ENCODE peak calls at places on chromosomes 7 and 10, in seven cellular contexts. One of them, this sample, is unnamed.

GRCh38 chr7:17618652-17618974 is 320.2 kb downstream of the AHR start:
- DNase-seq in putamen: no peak
- DNase-seq in T-cell: no peak
- DNase-seq in sciatic nerve: no peak
- DNase-seq in fibroblast of pulmonary artery: no peak
- DNase-seq in non-pigmented ciliary epithelial cell: no peak
- DNase-seq in posterior cingulate gyrus: no peak
- DNase-seq in this sample: no peak

GRCh38 chr10:15395912-15396311 is 24.8 kb upstream of the FAM171A1 start:
- DNase-seq in sciatic nerve: no peak
- DNase-seq in fibroblast of pulmonary artery: no peak
- DNase-seq in posterior cingulate gyrus: no peak
- DNase-seq in non-pigmented ciliary epithelial cell: no peak
- DNase-seq in T-cell: no peak
- DNase-seq in putamen: no peak
- DNase-seq in this sample: no peak

GRCh38 chr7:90933984-90934383 is 330.2 kb upstream of the FZD1 start:
- DNase-seq in sciatic nerve: no peak
- DNase-seq in non-pigmented ciliary epithelial cell: no peak
- DNase-seq in posterior cingulate gyrus: no peak
- DNase-seq in T-cell: no peak
- DNase-seq in putamen: no peak
- DNase-seq in fibroblast of pulmonary artery: no peak
- DNase-seq in this sample: no peak

GRCh38 chr10:44071479-44071878 is 313.4 kb downstream of the CXCL12 start:
- DNase-seq in T-cell: no peak
- DNase-seq in posterior cingulate gyrus: no peak
- DNase-seq in fibroblast of pulmonary artery: peak
- DNase-seq in non-pigmented ciliary epithelial cell: no peak
- DNase-seq in putamen: no peak
- DNase-seq in sciatic nerve: no peak
- DNase-seq in this sample: peak

GRCh38 chr10:32207544-32207943 is 139.4 kb downstream of the EPC1 start:
- DNase-seq in fibroblast of pulmonary artery: peak
- DNase-seq in T-cell: peak
- DNase-seq in sciatic nerve: no peak
- DNase-seq in putamen: no peak
- DNase-seq in non-pigmented ciliary epithelial cell: no peak
- DNase-seq in posterior cingulate gyrus: no peak
- DNase-seq in this sample: peak

GRCh38 chr10:451021-451471 is 238.4 kb downstream of the DIP2C start:
- DNase-seq in non-pigmented ciliary epithelial cell: no peak
- DNase-seq in T-cell: peak
- DNase-seq in posterior cingulate gyrus: no peak
- DNase-seq in putamen: no peak
- DNase-seq in fibroblast of pulmonary artery: no peak
- DNase-seq in sciatic nerve: no peak
- DNase-seq in this sample: peak

GRCh38 chr7:43625453-43625852 is 42.5 kb downstream of the STK17A start:
- DNase-seq in posterior cingulate gyrus: no peak
- DNase-seq in non-pigmented ciliary epithelial cell: no peak
- DNase-seq in putamen: no peak
- DNase-seq in fibroblast of pulmonary artery: no peak
- DNase-seq in sciatic nerve: no peak
- DNase-seq in T-cell: peak
- DNase-seq in this sample: no peak

GRCh38 chr7:116354171-116354545 is 143.8 kb downstream of the TES start:
- DNase-seq in sciatic nerve: no peak
- DNase-seq in fibroblast of pulmonary artery: peak
- DNase-seq in T-cell: no peak
- DNase-seq in non-pigmented ciliary epithelial cell: no peak
- DNase-seq in putamen: no peak
- DNase-seq in posterior cingulate gyrus: no peak
- DNase-seq in this sample: peak

GRCh38 chr7:50531928-50532327 is 33.3 kb downstream of the DDC start:
- DNase-seq in posterior cingulate gyrus: no peak
- DNase-seq in putamen: no peak
- DNase-seq in fibroblast of pulmonary artery: no peak
- DNase-seq in sciatic nerve: no peak
- DNase-seq in T-cell: no peak
- DNase-seq in non-pigmented ciliary epithelial cell: no peak
- DNase-seq in this sample: no peak